ENCODE peak calls at places on chromosomes 3 and 15, in six cellular contexts. F, J, H, R, W and I are unnamed samples. For H3K36me3 and H3K4me1, the result is how much of the 10 kb centered on the place peaks cover.

GRCh38 chr3:42080452-42080872 is 10.7 kb upstream of the TRAK1 start:
- DNase-seq in R (no peak), W (peak), H (peak), F (no peak), J (peak), I (no peak)

GRCh38 chr3:141913150-141913811 is 36.8 kb downstream of the ATP1B3 start:
- DNase-seq in J (peak), F (no peak), R (no peak), W (peak), H (no peak), I (no peak)

GRCh38 chr3:127706785-127707351 is 34.1 kb downstream of the ABTB1 start:
- DNase-seq in R (no peak), F (no peak), H (peak), J (no peak), W (no peak), I (no peak)

GRCh38 chr3:147113293-147114045 is 292.9 kb downstream of the ZIC4 start:
- DNase-seq in H (no peak), F (no peak), J (peak), W (peak), R (no peak), I (no peak)

GRCh38 chr15:92051726-92052125 is 198.2 kb downstream of the SLCO3A1 start:
- DNase-seq in J (no peak), R (no peak), F (no peak), H (no peak), W (no peak), I (no peak)

GRCh38 chr3:107392549-107393165 is 15.4 kb downstream of the CCDC54 start:
- DNase-seq in J (peak), R (no peak), W (peak), H (no peak), F (no peak), I (no peak)

GRCh38 chr3:177694316-177694715 is 497.0 kb upstream of the TBL1XR1 start:
- DNase-seq in H (no peak), R (no peak), J (no peak), W (peak), F (no peak), I (no peak)

GRCh38 chr3:134445631-134446030 is 40.2 kb downstream of the ANAPC13 start:
- DNase-seq in R (no peak), J (peak), H (no peak), W (peak), F (no peak), I (no peak)

GRCh38 chr3:112111785-112112402 is 21.2 kb downstream of the GCSAM start:
- DNase-seq in J (peak), R (peak), W (peak), H (no peak), F (no peak), I (no peak)

DNA sequence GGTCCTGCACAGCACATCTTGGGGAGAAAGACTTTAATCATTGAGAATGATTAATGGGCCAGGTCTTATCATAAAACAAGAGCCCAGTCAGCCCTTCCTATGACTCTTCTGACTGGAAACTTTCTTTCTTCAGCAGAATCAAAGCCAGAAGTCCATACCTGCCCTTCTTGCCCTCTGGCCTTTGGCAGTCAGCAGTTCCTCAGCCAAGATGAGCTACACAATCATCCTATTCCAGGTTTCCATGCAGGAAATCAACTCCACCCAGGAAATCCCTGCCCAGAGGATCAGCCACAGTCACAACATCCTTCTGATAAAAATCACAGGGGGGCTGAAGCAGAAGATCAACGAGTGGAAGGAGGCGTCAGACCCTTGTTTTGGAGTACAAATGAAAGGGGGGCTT is 26.9 kb downstream of the ZNF589 start:
- DNase-seq in F (no peak), J (peak), H (no peak), R (no peak), W (no peak), I (no peak)
- H3K36me3 ChIP-seq in F (half or more), J (under half), H (under half), R (half or more), W (under half), I (under half)

GRCh38 chr15:62421289-62421688 is 256.2 kb upstream of the C2CD4B start:
- DNase-seq in J (no peak), R (no peak), H (no peak), F (no peak), W (no peak), I (no peak)
- H3K4me1 ChIP-seq in J (under half), R (under half), H (under half), F (under half), W (under half), I (under half)

GRCh38 chr15:39591896-39592315 is 11.0 kb downstream of the THBS1 start:
- DNase-seq in J (no peak), F (no peak), H (no peak), W (peak), R (no peak), I (no peak)
- H3K36me3 ChIP-seq in J (half or more), F (half or more), H (half or more), W (half or more), R (under half), I (under half)

GRCh38 chr15:57216288-57216687 is 160.0 kb upstream of the CGNL1 start:
- DNase-seq in J (peak), W (peak), F (no peak), R (no peak), H (no peak), I (no peak)
- H3K4me1 ChIP-seq in J (under half), W (under half), F (under half), R (half or more), H (under half), I (under half)

GRCh38 chr3:187036394-187036793 is 102.9 kb downstream of the RPL39L start:
- DNase-seq in F (no peak), W (no peak), H (no peak), R (no peak), J (no peak), I (no peak)

GRCh38 chr3:187039723-187040414 is 99.4 kb downstream of the RPL39L start:
- DNase-seq in W (no peak), F (no peak), R (no peak), J (no peak), H (no peak), I (no peak)

GRCh38 chr3:187040637-187041361 is 98.5 kb downstream of the RPL39L start:
- DNase-seq in H (no peak), J (peak), F (no peak), W (peak), R (no peak), I (no peak)

GRCh38 chr3:187041362-187042061 is 97.8 kb downstream of the RPL39L start:
- DNase-seq in H (no peak), R (no peak), F (no peak), W (peak), J (no peak), I (no peak)

GRCh38 chr3:187039100-187039722 is 100.1 kb downstream of the RPL39L start:
- DNase-seq in F (no peak), W (no peak), R (no peak), J (no peak), H (no peak), I (no peak)
- H3K36me3 ChIP-seq in F (under half), W (under half), R (under half), J (under half), H (under half), I (under half)

GRCh38 chr15:68307131-68307928 is 29.8 kb downstream of the FEM1B start:
- DNase-seq in W (no peak), F (peak), H (no peak), R (no peak), J (no peak), I (peak)
- H3K4me1 ChIP-seq in W (under half), F (under half), H (under half), R (under half), J (under half), I (under half)

DNA sequence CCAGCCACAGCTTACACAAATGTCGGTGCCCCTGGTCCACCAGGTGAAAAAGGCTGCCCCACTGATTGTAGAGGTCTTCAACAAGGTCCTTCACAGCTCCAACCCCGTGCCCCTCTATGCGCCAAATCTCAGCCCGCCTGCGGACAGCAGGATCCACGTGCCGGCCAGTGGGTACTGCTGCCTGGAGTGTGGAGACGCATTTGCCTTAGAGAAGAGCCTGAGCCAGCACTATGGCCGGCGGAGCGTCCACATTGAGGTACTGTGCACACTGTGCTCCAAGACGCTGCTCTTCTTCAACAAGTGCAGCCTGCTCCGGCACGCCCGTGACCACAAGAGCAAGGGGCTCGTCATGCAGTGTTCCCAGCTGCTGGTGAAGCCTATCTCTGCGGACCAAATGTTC is 32.9 kb upstream of the ALPK3 start:
- DNase-seq in R (no peak), J (no peak), F (no peak), H (no peak), W (no peak), I (no peak)
- H3K36me3 ChIP-seq in R (under half), J (under half), F (half or more), H (under half), W (under half), I (under half)